ENCODE peak calls at places on chromosome 9, in seven cellular contexts. One of them, this sample, is unnamed.

GRCh38 chr9:84170521-84171141 is 169.9 kb downstream of the SLC28A3 start:
- DNase-seq in brain microvascular endothelial cell: peak; percentile 96
- DNase-seq in GM06990: no peak
- DNase-seq in fibroblast of mammary gland: peak; percentile 94
- DNase-seq in psoas muscle: peak; percentile 94
- DNase-seq in choroid plexus epithelial cell: peak; percentile 98
- DNase-seq in neural crest cell: no peak
- DNase-seq in this sample: no peak

GRCh38 chr9:110900451-110900850 is 137.8 kb downstream of the LPAR1 start:
- DNase-seq in GM06990: no peak
- DNase-seq in choroid plexus epithelial cell: peak; percentile 67
- DNase-seq in neural crest cell: no peak
- DNase-seq in psoas muscle: no peak
- DNase-seq in fibroblast of mammary gland: peak; percentile 53
- DNase-seq in brain microvascular endothelial cell: no peak
- DNase-seq in this sample: no peak

GRCh38 chr9:13688223-13688989 is 408.9 kb upstream of the MPDZ start:
- DNase-seq in GM06990: no peak
- DNase-seq in choroid plexus epithelial cell: peak; percentile 71
- DNase-seq in psoas muscle: no peak
- DNase-seq in brain microvascular endothelial cell: no peak
- DNase-seq in neural crest cell: no peak
- DNase-seq in fibroblast of mammary gland: no peak
- DNase-seq in this sample: no peak

GRCh38 chr9:97564291-97565175 is 63.1 kb downstream of the TMOD1 start:
- DNase-seq in choroid plexus epithelial cell: peak; percentile 57
- DNase-seq in brain microvascular endothelial cell: peak; percentile 63
- DNase-seq in psoas muscle: peak; percentile 70
- DNase-seq in GM06990: no peak
- DNase-seq in neural crest cell: no peak
- DNase-seq in fibroblast of mammary gland: peak; percentile 71
- DNase-seq in this sample: no peak

GRCh38 chr9:127976943-127977871 is 3.6 kb downstream of the EEIG1 start:
- DNase-seq in neural crest cell: no peak
- DNase-seq in brain microvascular endothelial cell: no peak
- DNase-seq in fibroblast of mammary gland: no peak
- DNase-seq in choroid plexus epithelial cell: no peak
- DNase-seq in psoas muscle: peak; percentile 39
- DNase-seq in GM06990: no peak
- DNase-seq in this sample: no peak

GRCh38 chr9:81318571-81318970 is 370.8 kb downstream of the TLE1 start:
- DNase-seq in brain microvascular endothelial cell: peak; percentile 32
- DNase-seq in neural crest cell: no peak
- DNase-seq in GM06990: no peak
- DNase-seq in fibroblast of mammary gland: peak; percentile 52
- DNase-seq in choroid plexus epithelial cell: peak; percentile 61
- DNase-seq in psoas muscle: no peak
- DNase-seq in this sample: no peak

GRCh38 chr9:20636883-20637440 is 14.7 kb upstream of the MLLT3 start:
- DNase-seq in psoas muscle: no peak
- DNase-seq in choroid plexus epithelial cell: peak; percentile 68
- DNase-seq in GM06990: no peak
- DNase-seq in fibroblast of mammary gland: no peak
- DNase-seq in brain microvascular endothelial cell: peak; percentile 24
- DNase-seq in neural crest cell: no peak
- DNase-seq in this sample: no peak

GRCh38 chr9:104209387-104209786 is 115.3 kb downstream of the SMC2 start:
- DNase-seq in brain microvascular endothelial cell: no peak
- DNase-seq in psoas muscle: no peak
- DNase-seq in fibroblast of mammary gland: no peak
- DNase-seq in choroid plexus epithelial cell: no peak
- DNase-seq in GM06990: no peak
- DNase-seq in neural crest cell: no peak
- DNase-seq in this sample: no peak

GRCh38 chr9:37582548-37583157 is 6.5 kb upstream of the FBXO10 start:
- DNase-seq in brain microvascular endothelial cell: peak; percentile 47
- DNase-seq in choroid plexus epithelial cell: peak; percentile 93
- DNase-seq in GM06990: no peak
- DNase-seq in fibroblast of mammary gland: peak; percentile 82
- DNase-seq in psoas muscle: no peak
- DNase-seq in neural crest cell: no peak
- DNase-seq in this sample: no peak

GRCh38 chr9:28539432-28539831 is 966.2 kb upstream of the C9orf72 start:
- DNase-seq in psoas muscle: no peak
- DNase-seq in GM06990: no peak
- DNase-seq in fibroblast of mammary gland: no peak
- DNase-seq in brain microvascular endothelial cell: no peak
- DNase-seq in choroid plexus epithelial cell: no peak
- DNase-seq in neural crest cell: no peak
- DNase-seq in this sample: no peak

GRCh38 chr9:137621131-137621757 is 2.4 kb downstream of the EHMT1 start:
- DNase-seq in fibroblast of mammary gland: peak; percentile 33
- DNase-seq in neural crest cell: no peak
- DNase-seq in GM06990: no peak
- DNase-seq in psoas muscle: no peak
- DNase-seq in choroid plexus epithelial cell: peak; percentile 47
- DNase-seq in brain microvascular endothelial cell: peak; percentile 41
- DNase-seq in this sample: no peak

GRCh38 chr9:115733736-115734135 is 419.9 kb upstream of the PAPPA start:
- DNase-seq in psoas muscle: no peak
- DNase-seq in neural crest cell: no peak
- DNase-seq in brain microvascular endothelial cell: no peak
- DNase-seq in fibroblast of mammary gland: peak; percentile 64
- DNase-seq in GM06990: no peak
- DNase-seq in choroid plexus epithelial cell: no peak
- DNase-seq in this sample: no peak

GRCh38 chr9:114592356-114592755 is 4.8 kb downstream of the ATP6V1G1 start:
- DNase-seq in psoas muscle: no peak
- DNase-seq in brain microvascular endothelial cell: peak; percentile 72
- DNase-seq in GM06990: no peak
- DNase-seq in neural crest cell: no peak
- DNase-seq in fibroblast of mammary gland: peak; percentile 37
- DNase-seq in choroid plexus epithelial cell: peak; percentile 76
- DNase-seq in this sample: no peak

GRCh38 chr9:117528225-117528624 is 113.4 kb upstream of the ASTN2 start:
- DNase-seq in psoas muscle: no peak
- DNase-seq in neural crest cell: no peak
- DNase-seq in GM06990: no peak
- DNase-seq in fibroblast of mammary gland: peak; percentile 2
- DNase-seq in brain microvascular endothelial cell: no peak
- DNase-seq in choroid plexus epithelial cell: no peak
- DNase-seq in this sample: no peak

GRCh38 chr9:37836386-37836785 is 35.8 kb downstream of the DCAF10 start:
- DNase-seq in brain microvascular endothelial cell: no peak
- DNase-seq in psoas muscle: no peak
- DNase-seq in choroid plexus epithelial cell: no peak
- DNase-seq in fibroblast of mammary gland: no peak
- DNase-seq in GM06990: peak; percentile 55
- DNase-seq in neural crest cell: no peak
- DNase-seq in this sample: no peak

GRCh38 chr9:121440265-121440664 is 59.4 kb downstream of the GGTA1 start:
- DNase-seq in neural crest cell: no peak
- DNase-seq in brain microvascular endothelial cell: peak; percentile 32
- DNase-seq in fibroblast of mammary gland: peak; percentile 36
- DNase-seq in psoas muscle: no peak
- DNase-seq in GM06990: no peak
- DNase-seq in choroid plexus epithelial cell: peak; percentile 68
- DNase-seq in this sample: no peak

GRCh38 chr9:83219924-83220438 is 157.0 kb upstream of the RASEF start:
- DNase-seq in brain microvascular endothelial cell: no peak
- DNase-seq in fibroblast of mammary gland: no peak
- DNase-seq in neural crest cell: no peak
- DNase-seq in choroid plexus epithelial cell: no peak
- DNase-seq in psoas muscle: no peak
- DNase-seq in GM06990: no peak
- DNase-seq in this sample: no peak

GRCh38 chr9:91421022-91421765 is 2.4 kb downstream of the NFIL3 start:
- DNase-seq in GM06990: no peak
- DNase-seq in choroid plexus epithelial cell: peak; percentile 64
- DNase-seq in psoas muscle: peak; percentile 69
- DNase-seq in brain microvascular endothelial cell: peak; percentile 10
- DNase-seq in fibroblast of mammary gland: peak; percentile 39
- DNase-seq in neural crest cell: peak; percentile 43
- DNase-seq in this sample: peak; percentile 80
- TF ChIP-seq CTCF in GM06990: peak; percentile 37
- TF ChIP-seq CTCF in choroid plexus epithelial cell: peak; percentile 59
- TF ChIP-seq CTCF in psoas muscle: peak; percentile 33
- TF ChIP-seq CTCF in brain microvascular endothelial cell: peak; percentile 65
- TF ChIP-seq CTCF in fibroblast of mammary gland: peak; percentile 31
- TF ChIP-seq CTCF in neural crest cell: peak; percentile 58
- TF ChIP-seq CTCF in this sample: peak; percentile 31

DNA sequence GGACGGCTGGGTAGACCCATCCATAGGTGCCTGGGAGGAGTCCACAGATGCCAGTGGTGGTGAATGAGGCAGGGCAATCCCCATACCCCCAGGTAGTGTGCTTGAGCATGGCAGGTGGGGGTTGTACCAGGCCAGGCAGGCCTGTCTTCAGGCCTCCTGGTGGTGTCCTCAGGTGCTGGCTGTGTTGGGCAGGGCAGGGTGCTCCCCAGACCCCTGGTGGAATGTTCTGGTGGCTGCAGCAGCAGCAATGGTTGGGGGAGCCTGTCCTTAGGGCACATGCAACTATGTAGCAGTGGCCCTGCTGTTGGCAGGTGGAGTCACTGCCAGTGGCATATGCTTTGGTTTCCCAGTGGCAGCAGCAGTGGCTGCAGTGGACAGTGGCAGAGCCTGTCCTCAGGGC is 10.0 kb downstream of the ALG2 start:
- DNase-seq in GM06990: no peak
- DNase-seq in psoas muscle: no peak
- DNase-seq in brain microvascular endothelial cell: no peak
- DNase-seq in fibroblast of mammary gland: no peak
- DNase-seq in neural crest cell: no peak
- DNase-seq in choroid plexus epithelial cell: no peak
- DNase-seq in this sample: no peak
- TF ChIP-seq CTCF in GM06990: peak; percentile 15
- TF ChIP-seq CTCF in psoas muscle: no peak
- TF ChIP-seq CTCF in brain microvascular endothelial cell: peak; percentile 23
- TF ChIP-seq CTCF in fibroblast of mammary gland: no peak
- TF ChIP-seq CTCF in neural crest cell: no peak
- TF ChIP-seq CTCF in choroid plexus epithelial cell: no peak
- TF ChIP-seq CTCF in this sample: no peak

DNA sequence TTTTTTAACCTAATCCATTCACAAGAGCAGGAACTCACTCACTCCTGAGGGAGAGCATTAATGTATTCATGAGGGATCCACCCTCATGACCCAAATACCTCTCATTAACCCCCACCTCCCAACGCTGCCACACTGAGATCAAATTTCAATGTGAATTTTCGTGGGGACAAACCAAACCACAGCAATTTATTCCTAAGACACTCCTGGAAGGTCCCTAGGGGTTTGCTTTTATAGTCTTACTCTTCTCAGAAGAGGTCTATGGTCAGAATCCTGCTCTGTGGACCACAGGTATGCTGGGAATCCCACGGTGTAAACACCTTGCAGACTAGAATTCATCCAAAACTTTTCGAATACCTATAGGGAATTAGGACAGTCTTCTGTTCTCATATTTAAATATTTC is 108.6 kb downstream of the HSD17B3 start:
- DNase-seq in choroid plexus epithelial cell: no peak
- DNase-seq in neural crest cell: no peak
- DNase-seq in GM06990: no peak
- DNase-seq in brain microvascular endothelial cell: no peak
- DNase-seq in fibroblast of mammary gland: no peak
- DNase-seq in psoas muscle: no peak
- DNase-seq in this sample: no peak
- TF ChIP-seq CTCF in choroid plexus epithelial cell: no peak
- TF ChIP-seq CTCF in neural crest cell: no peak
- TF ChIP-seq CTCF in GM06990: no peak
- TF ChIP-seq CTCF in brain microvascular endothelial cell: no peak
- TF ChIP-seq CTCF in fibroblast of mammary gland: no peak
- TF ChIP-seq CTCF in psoas muscle: no peak
- TF ChIP-seq CTCF in this sample: no peak

GRCh38 chr9:22203371-22204138 is 194.4 kb upstream of the CDKN2B start:
- DNase-seq in GM06990: no peak
- DNase-seq in fibroblast of mammary gland: peak; percentile 78
- DNase-seq in brain microvascular endothelial cell: no peak
- DNase-seq in choroid plexus epithelial cell: peak; percentile 69
- DNase-seq in neural crest cell: no peak
- DNase-seq in psoas muscle: no peak
- DNase-seq in this sample: no peak
- TF ChIP-seq CTCF in GM06990: no peak
- TF ChIP-seq CTCF in fibroblast of mammary gland: no peak
- TF ChIP-seq CTCF in brain microvascular endothelial cell: no peak
- TF ChIP-seq CTCF in choroid plexus epithelial cell: no peak
- TF ChIP-seq CTCF in neural crest cell: no peak
- TF ChIP-seq CTCF in psoas muscle: no peak
- TF ChIP-seq CTCF in this sample: no peak

GRCh38 chr9:132575005-132575609 is 7.3 kb upstream of the BARHL1 start:
- DNase-seq in psoas muscle: peak; percentile 80
- DNase-seq in GM06990: no peak
- DNase-seq in brain microvascular endothelial cell: peak; percentile 63
- DNase-seq in fibroblast of mammary gland: peak; percentile 71
- DNase-seq in neural crest cell: peak; percentile 93
- DNase-seq in choroid plexus epithelial cell: peak; percentile 83
- DNase-seq in this sample: peak; percentile 92
- TF ChIP-seq CTCF in psoas muscle: peak; percentile 66
- TF ChIP-seq CTCF in GM06990: peak; percentile 76
- TF ChIP-seq CTCF in brain microvascular endothelial cell: peak; percentile 89
- TF ChIP-seq CTCF in fibroblast of mammary gland: peak; percentile 62
- TF ChIP-seq CTCF in neural crest cell: peak; percentile 92
- TF ChIP-seq CTCF in choroid plexus epithelial cell: peak; percentile 91
- TF ChIP-seq CTCF in this sample: peak; percentile 95

DNA sequence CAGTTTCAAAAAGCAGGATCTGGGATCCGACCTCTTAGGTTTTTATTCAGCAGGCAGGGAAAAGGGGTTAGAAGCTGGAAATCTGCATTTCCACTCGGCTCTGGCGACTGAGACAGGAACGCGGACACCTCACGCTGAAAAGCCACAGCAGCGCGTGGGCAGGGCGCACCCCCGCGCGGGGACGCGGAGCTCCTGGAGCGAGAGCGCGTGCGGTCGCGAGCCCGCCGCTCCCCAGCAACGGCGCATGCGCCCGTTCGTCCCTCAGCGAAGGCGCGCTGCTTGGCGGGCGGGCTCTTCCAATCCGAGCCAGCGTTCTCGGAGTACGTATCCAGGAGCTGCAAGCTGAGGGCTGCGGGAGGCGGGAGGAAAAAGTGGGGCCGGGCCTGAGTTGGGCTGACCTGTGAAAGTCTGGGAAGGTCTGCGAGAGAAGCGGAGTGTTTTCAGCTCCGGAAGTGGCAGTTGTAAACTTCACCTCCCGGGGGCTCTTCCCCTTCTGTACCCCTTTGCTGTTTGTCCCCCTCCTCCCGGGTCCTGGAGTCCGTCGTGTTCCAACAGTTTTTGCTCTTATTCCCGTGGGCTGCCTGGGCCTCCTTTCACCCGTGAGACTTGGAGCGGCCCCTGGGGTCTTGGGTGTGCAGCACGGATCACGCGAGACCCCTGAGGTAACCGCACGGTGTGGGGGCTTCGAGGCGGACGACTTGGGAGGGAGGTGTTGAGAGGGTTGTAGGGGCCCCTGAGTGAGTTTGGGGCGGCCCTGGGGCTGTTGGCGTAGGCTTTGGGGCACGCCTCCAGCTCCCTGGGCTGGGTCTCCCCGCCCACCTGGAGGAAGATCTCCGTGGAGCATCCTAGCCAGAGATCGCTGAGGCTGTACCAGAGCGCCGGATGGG is at the start of gene CCDC171:
- DNase-seq in fibroblast of mammary gland: peak; percentile 93
- DNase-seq in GM06990: peak; percentile 95
- DNase-seq in psoas muscle: peak; percentile 96
- DNase-seq in neural crest cell: peak; percentile 87
- DNase-seq in choroid plexus epithelial cell: peak; percentile 98
- DNase-seq in brain microvascular endothelial cell: peak; percentile 94
- DNase-seq in this sample: peak; percentile 91
- TF ChIP-seq CTCF in fibroblast of mammary gland: no peak
- TF ChIP-seq CTCF in GM06990: no peak
- TF ChIP-seq CTCF in psoas muscle: no peak
- TF ChIP-seq CTCF in neural crest cell: no peak
- TF ChIP-seq CTCF in choroid plexus epithelial cell: no peak
- TF ChIP-seq CTCF in brain microvascular endothelial cell: peak; percentile 4
- TF ChIP-seq CTCF in this sample: no peak